ENCODE peak calls at places on chromosomes 7 and 10, in seven cellular contexts. I, P, X, Q, C, A and L are unnamed samples.

GRCh38 chr10:88194961-88195367 is 331.5 kb downstream of the PTEN start:
- DNase-seq in I (no peak), P (no peak), X (no peak), Q (no peak), C (no peak), A (no peak), L (no peak)

GRCh38 chr7:106219170-106219569 is 65.6 kb downstream of the NAMPT start:
- DNase-seq in I (no peak), P (no peak), X (no peak), Q (no peak), C (no peak), A (no peak), L (peak)

GRCh38 chr10:93445097-93445960 is 36.8 kb downstream of the MYOF start:
- DNase-seq in I (peak), P (peak), X (peak), Q (peak), C (no peak), A (no peak), L (peak)

GRCh38 chr7:27960415-27960814 is 220.2 kb downstream of the JAZF1 start:
- DNase-seq in I (no peak), P (no peak), X (no peak), Q (no peak), C (no peak), A (no peak), L (no peak)

GRCh38 chr7:132489776-132490237 is 86.5 kb downstream of the PLXNA4 start:
- DNase-seq in I (no peak), P (no peak), X (no peak), Q (no peak), C (no peak), A (no peak), L (no peak)

GRCh38 chr7:39624202-39624807 is 933 bp downstream of the RALA start:
- DNase-seq in I (no peak), P (no peak), X (no peak), Q (no peak), C (peak), A (peak), L (no peak)

GRCh38 chr10:34729619-34730018 is 85.5 kb downstream of the PARD3 start:
- DNase-seq in I (no peak), P (no peak), X (no peak), Q (no peak), C (no peak), A (no peak), L (no peak)

GRCh38 chr7:150963707-150964559 is 14.2 kb downstream of the KCNH2 start:
- DNase-seq in I (no peak), P (no peak), X (no peak), Q (no peak), C (no peak), A (no peak), L (no peak)

GRCh38 chr10:113056468-113057021 is 106.5 kb downstream of the TCF7L2 start:
- DNase-seq in I (no peak), P (no peak), X (peak), Q (peak), C (no peak), A (no peak), L (peak)

GRCh38 chr7:44565097-44565794 is 8.5 kb downstream of the DDX56 start:
- DNase-seq in I (peak), P (peak), X (peak), Q (peak), C (peak), A (peak), L (peak)

GRCh38 chr10:29239569-29240472 is 49.0 kb upstream of the LYZL1 start:
- DNase-seq in I (peak), P (no peak), X (peak), Q (no peak), C (no peak), A (peak), L (peak)

GRCh38 chr10:65377687-65378086 is 1548.1 kb upstream of the LRRTM3 start:
- DNase-seq in I (no peak), P (no peak), X (no peak), Q (no peak), C (no peak), A (no peak), L (no peak)

GRCh38 chr10:15439381-15439837 is 68.3 kb upstream of the FAM171A1 start:
- DNase-seq in I (peak), P (peak), X (no peak), Q (peak), C (no peak), A (no peak), L (peak)

GRCh38 chr10:124693396-124693795 is 50.8 kb downstream of the FAM53B start:
- DNase-seq in I (no peak), P (no peak), X (no peak), Q (no peak), C (no peak), A (no peak), L (no peak)

GRCh38 chr10:12780634-12781601 is 220.6 kb downstream of the CCDC3 start:
- DNase-seq in I (no peak), P (peak), X (no peak), Q (no peak), C (no peak), A (peak), L (no peak)

GRCh38 chr7:112360681-112361080 is 89.6 kb upstream of the IFRD1 start:
- DNase-seq in I (no peak), P (no peak), X (no peak), Q (no peak), C (no peak), A (no peak), L (no peak)

GRCh38 chr10:21912583-21912982 is 90.9 kb downstream of the DNAJC1 start:
- DNase-seq in I (no peak), P (no peak), X (no peak), Q (no peak), C (no peak), A (no peak), L (no peak)

GRCh38 chr10:73922007-73922863 is 11.3 kb downstream of the PLAU start:
- DNase-seq in I (no peak), P (no peak), X (no peak), Q (no peak), C (no peak), A (peak), L (no peak)